ENCODE peak calls at places on chromosomes 16 and 17, in four cellular contexts. One of them, this sample, is unnamed.

GRCh38 chr17:3534881-3535252 is 22.7 kb downstream of the TRPV3 start:
- DNase-seq in pancreas: no peak
- DNase-seq in heart right ventricle: peak
- DNase-seq in body of pancreas: no peak
- DNase-seq in this sample: no peak

GRCh38 chr17:51890710-51891109 is 267.8 kb downstream of the CA10 start:
- DNase-seq in pancreas: no peak
- DNase-seq in heart right ventricle: no peak
- DNase-seq in body of pancreas: no peak
- DNase-seq in this sample: no peak

GRCh38 chr17:73045722-73046121 is 46.8 kb downstream of the SLC39A11 start:
- DNase-seq in pancreas: no peak
- DNase-seq in heart right ventricle: no peak
- DNase-seq in body of pancreas: no peak
- DNase-seq in this sample: no peak

GRCh38 chr16:29815032-29815721 is 775 bp upstream of the PAGR1 start:
- DNase-seq in pancreas: peak
- DNase-seq in heart right ventricle: no peak
- DNase-seq in body of pancreas: peak
- DNase-seq in this sample: no peak

GRCh38 chr16:68289621-68290329 is 21.0 kb downstream of the SLC7A6OS start:
- DNase-seq in pancreas: no peak
- DNase-seq in heart right ventricle: no peak
- DNase-seq in body of pancreas: no peak
- DNase-seq in this sample: peak

GRCh38 chr17:67358612-67359011 is 7.8 kb downstream of the PSMD12 start:
- DNase-seq in pancreas: no peak
- DNase-seq in heart right ventricle: no peak
- DNase-seq in body of pancreas: no peak
- DNase-seq in this sample: no peak

GRCh38 chr17:39144414-39144813 is 7.0 kb downstream of the PLXDC1 start:
- DNase-seq in pancreas: peak
- DNase-seq in heart right ventricle: peak
- DNase-seq in body of pancreas: peak
- DNase-seq in this sample: no peak

GRCh38 chr17:48194097-48194550 is 86.6 kb downstream of the SNX11 start:
- DNase-seq in pancreas: no peak
- DNase-seq in heart right ventricle: no peak
- DNase-seq in body of pancreas: no peak
- DNase-seq in this sample: peak

GRCh38 chr17:82611140-82612058 is 36.8 kb downstream of the WDR45B start:
- DNase-seq in pancreas: peak
- DNase-seq in heart right ventricle: no peak
- DNase-seq in body of pancreas: peak
- DNase-seq in this sample: no peak

GRCh38 chr16:48101069-48101674 is 54.6 kb downstream of the ABCC12 start:
- DNase-seq in pancreas: no peak
- DNase-seq in heart right ventricle: no peak
- DNase-seq in body of pancreas: peak
- DNase-seq in this sample: no peak

GRCh38 chr16:49697631-49698030 is 158.3 kb downstream of the ZNF423 start:
- DNase-seq in pancreas: no peak
- DNase-seq in heart right ventricle: no peak
- DNase-seq in body of pancreas: no peak
- DNase-seq in this sample: no peak

GRCh38 chr16:57945740-57946138 is 25.2 kb downstream of the CNGB1 start:
- DNase-seq in pancreas: no peak
- DNase-seq in heart right ventricle: no peak
- DNase-seq in body of pancreas: no peak
- DNase-seq in this sample: no peak

GRCh38 chr17:4007346-4008081 is 43.3 kb upstream of the ATP2A3 start:
- DNase-seq in pancreas: no peak
- DNase-seq in heart right ventricle: no peak
- DNase-seq in body of pancreas: no peak
- DNase-seq in this sample: no peak

GRCh38 chr17:81603846-81604610 is 32.9 kb downstream of the NPLOC4 start:
- DNase-seq in pancreas: peak
- DNase-seq in heart right ventricle: no peak
- DNase-seq in body of pancreas: no peak
- DNase-seq in this sample: no peak

GRCh38 chr17:40191237-40192208 is 14.3 kb downstream of the RAPGEFL1 start:
- DNase-seq in pancreas: peak
- DNase-seq in heart right ventricle: peak
- DNase-seq in body of pancreas: peak
- DNase-seq in this sample: peak

GRCh38 chr16:89210904-89211515 is 6.5 kb upstream of the ZNF778 start:
- DNase-seq in pancreas: no peak
- DNase-seq in heart right ventricle: no peak
- DNase-seq in body of pancreas: no peak
- DNase-seq in this sample: no peak

GRCh38 chr16:82585675-82586074 is 41.1 kb upstream of the CDH13 start:
- DNase-seq in pancreas: no peak
- DNase-seq in heart right ventricle: no peak
- DNase-seq in body of pancreas: no peak
- DNase-seq in this sample: no peak

GRCh38 chr17:4364622-4365041 is 1.8 kb downstream of the UBE2G1 start:
- DNase-seq in pancreas: no peak
- DNase-seq in heart right ventricle: no peak
- DNase-seq in body of pancreas: peak
- DNase-seq in this sample: no peak

GRCh38 chr16:17275076-17275732 is 195.6 kb downstream of the XYLT1 start:
- DNase-seq in pancreas: no peak
- DNase-seq in heart right ventricle: no peak
- DNase-seq in body of pancreas: peak
- DNase-seq in this sample: no peak

GRCh38 chr16:86951831-86952598 is 365.2 kb downstream of the C16orf95 start:
- DNase-seq in pancreas: no peak
- DNase-seq in heart right ventricle: no peak
- DNase-seq in body of pancreas: no peak
- DNase-seq in this sample: no peak

GRCh38 chr17:63096426-63096825 is 130.4 kb downstream of the TANC2 start:
- DNase-seq in pancreas: no peak
- DNase-seq in heart right ventricle: no peak
- DNase-seq in body of pancreas: no peak
- DNase-seq in this sample: no peak

GRCh38 chr17:63099420-63099819 is 133.4 kb downstream of the TANC2 start:
- DNase-seq in pancreas: no peak
- DNase-seq in heart right ventricle: no peak
- DNase-seq in body of pancreas: no peak
- DNase-seq in this sample: no peak

GRCh38 chr17:63095879-63096278 is 129.8 kb downstream of the TANC2 start:
- DNase-seq in pancreas: no peak
- DNase-seq in heart right ventricle: no peak
- DNase-seq in body of pancreas: no peak
- DNase-seq in this sample: no peak

GRCh38 chr17:63094636-63095035 is 128.6 kb downstream of the TANC2 start:
- DNase-seq in pancreas: no peak
- DNase-seq in heart right ventricle: no peak
- DNase-seq in body of pancreas: no peak
- DNase-seq in this sample: no peak

DNA sequence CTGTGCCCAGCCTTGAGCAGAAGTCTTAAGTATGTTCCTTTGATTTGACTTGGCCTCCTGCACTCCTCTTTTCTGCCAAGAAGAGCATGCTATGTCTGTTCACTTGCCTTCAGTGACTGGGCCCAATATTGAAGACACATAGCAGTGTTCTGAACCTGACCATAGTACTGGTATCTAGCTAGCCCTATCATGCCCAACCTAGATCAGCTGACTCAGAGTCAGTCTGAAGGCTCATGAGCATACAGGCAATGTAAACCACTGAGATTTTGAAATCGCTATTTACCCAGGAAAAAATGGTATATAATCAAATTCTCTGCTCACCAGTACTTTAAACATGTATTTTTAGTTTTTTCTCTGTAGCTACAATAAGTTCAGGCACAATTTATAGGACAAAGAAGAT is 129.4 kb downstream of the TANC2 start:
- DNase-seq in pancreas: no peak
- DNase-seq in heart right ventricle: no peak
- DNase-seq in body of pancreas: no peak
- DNase-seq in this sample: no peak
- H3K27ac ChIP-seq in pancreas: no peak
- H3K27ac ChIP-seq in heart right ventricle: no peak
- H3K27ac ChIP-seq in body of pancreas: no peak
- H3K27ac ChIP-seq in this sample: no peak

GRCh38 chr16:83899272-83899897 is 470 bp downstream of the MLYCD start:
- DNase-seq in pancreas: peak
- DNase-seq in heart right ventricle: peak
- DNase-seq in body of pancreas: peak
- DNase-seq in this sample: peak
- H3K27ac ChIP-seq in pancreas: peak
- H3K27ac ChIP-seq in heart right ventricle: peak
- H3K27ac ChIP-seq in body of pancreas: peak
- H3K27ac ChIP-seq in this sample: peak

GRCh38 chr16:85696761-85697160 is 8.0 kb upstream of the GINS2 start:
- DNase-seq in pancreas: peak
- DNase-seq in heart right ventricle: no peak
- DNase-seq in body of pancreas: no peak
- DNase-seq in this sample: no peak
- H3K27ac ChIP-seq in pancreas: no peak
- H3K27ac ChIP-seq in heart right ventricle: no peak
- H3K27ac ChIP-seq in body of pancreas: no peak
- H3K27ac ChIP-seq in this sample: no peak

GRCh38 chr16:84357191-84357651 is 11.1 kb upstream of the ATP2C2 start:
- DNase-seq in pancreas: no peak
- DNase-seq in heart right ventricle: no peak
- DNase-seq in body of pancreas: no peak
- DNase-seq in this sample: no peak
- H3K27ac ChIP-seq in pancreas: no peak
- H3K27ac ChIP-seq in heart right ventricle: no peak
- H3K27ac ChIP-seq in body of pancreas: no peak
- H3K27ac ChIP-seq in this sample: no peak

DNA sequence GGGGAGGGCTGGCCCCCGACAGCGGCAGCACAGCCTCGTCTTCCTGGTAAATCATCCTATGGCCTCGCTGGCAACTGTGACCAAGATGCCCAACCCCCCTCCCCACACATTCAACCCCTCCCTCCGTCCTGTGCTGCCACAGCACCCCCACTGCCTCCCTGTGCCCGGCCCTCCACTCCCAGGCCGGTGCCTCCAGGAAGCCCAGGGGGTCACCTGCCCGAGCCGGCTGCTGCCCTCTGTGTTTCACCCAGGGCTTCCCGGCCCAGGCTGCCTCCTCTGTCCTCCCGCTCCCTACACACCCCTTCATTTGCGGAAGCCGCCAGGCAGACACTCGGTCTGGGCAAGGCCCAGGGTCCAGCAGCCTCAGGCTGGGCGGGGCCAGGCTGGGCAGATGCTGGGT is 188.6 kb downstream of the RBFOX3 start:
- DNase-seq in pancreas: no peak
- DNase-seq in heart right ventricle: no peak
- DNase-seq in body of pancreas: no peak
- DNase-seq in this sample: no peak
- H3K27ac ChIP-seq in pancreas: no peak
- H3K27ac ChIP-seq in heart right ventricle: no peak
- H3K27ac ChIP-seq in body of pancreas: no peak
- H3K27ac ChIP-seq in this sample: no peak

This sample was measured in CD4-positive, alpha-beta memory T cell.